ENCODE peak calls at places on chromosomes 5 and 9, in six cellular contexts. I is aorta, M is left ventricle myocardium inferior, J is pancreas, W is mammary epithelial cell, F is OCI-LY7. Z is an unnamed sample. For H3K4me1, the result is how much of the 10 kb centered on the place peaks cover.

GRCh38 chr5:22852807-22853670 is at the start of gene CDH12:
- DNase-seq in I (no peak), M (no peak), J (no peak), W (peak), F (no peak), Z (no peak)

GRCh38 chr9:32431940-32432555 is 47.6 kb downstream of the ACO1 start:
- DNase-seq in I (no peak), M (peak), J (peak), W (peak), F (peak), Z (peak)

GRCh38 chr5:135306557-135306956 is 92.5 kb downstream of the MACROH2A1 start:
- DNase-seq in I (no peak), M (no peak), J (no peak), W (no peak), F (no peak), Z (no peak)

GRCh38 chr5:104347119-104347708 is 784.6 kb upstream of the NUDT12 start:
- DNase-seq in I (no peak), M (no peak), J (no peak), W (no peak), F (no peak), Z (no peak)

GRCh38 chr9:79489241-79490000 is 82.3 kb upstream of the TLE4 start:
- DNase-seq in I (no peak), M (no peak), J (peak), W (peak), F (no peak), Z (no peak)

GRCh38 chr5:172113036-172113435 is 75.0 kb downstream of the STK10 start:
- DNase-seq in I (no peak), M (peak), J (no peak), W (no peak), F (peak), Z (peak)

GRCh38 chr5:68460147-68460760 is 244.7 kb downstream of the PIK3R1 start:
- DNase-seq in I (no peak), M (no peak), J (peak), W (peak), F (peak), Z (peak)

GRCh38 chr5:32444946-32445758 is 612 bp upstream of the ZFR start:
- DNase-seq in I (no peak), M (no peak), J (no peak), W (no peak), F (no peak), Z (no peak)

GRCh38 chr9:19375536-19375935 is 4.5 kb downstream of the RPS6 start:
- DNase-seq in I (no peak), M (no peak), J (no peak), W (no peak), F (no peak), Z (no peak)

GRCh38 chr5:83964235-83964634 is 243.6 kb upstream of the HAPLN1 start:
- DNase-seq in I (no peak), M (no peak), J (no peak), W (no peak), F (no peak), Z (no peak)

GRCh38 chr5:9712506-9713285 is 82.5 kb upstream of the TAS2R1 start:
- DNase-seq in I (no peak), M (no peak), J (no peak), W (peak), F (no peak), Z (no peak)

GRCh38 chr5:37836173-37837100 is 3.4 kb downstream of the GDNF start:
- DNase-seq in I (peak), M (peak), J (no peak), W (peak), F (no peak), Z (no peak)

GRCh38 chr5:16679863-16680262 is 63.1 kb upstream of the RETREG1 start:
- DNase-seq in I (no peak), M (no peak), J (no peak), W (no peak), F (no peak), Z (no peak)

GRCh38 chr9:115673599-115673998 is 480.0 kb upstream of the PAPPA start:
- DNase-seq in I (no peak), M (no peak), J (no peak), W (no peak), F (no peak), Z (no peak)
- H3K4me1 ChIP-seq in I (under half), M (under half), J (under half), W (under half), F (under half), Z (under half)

DNA sequence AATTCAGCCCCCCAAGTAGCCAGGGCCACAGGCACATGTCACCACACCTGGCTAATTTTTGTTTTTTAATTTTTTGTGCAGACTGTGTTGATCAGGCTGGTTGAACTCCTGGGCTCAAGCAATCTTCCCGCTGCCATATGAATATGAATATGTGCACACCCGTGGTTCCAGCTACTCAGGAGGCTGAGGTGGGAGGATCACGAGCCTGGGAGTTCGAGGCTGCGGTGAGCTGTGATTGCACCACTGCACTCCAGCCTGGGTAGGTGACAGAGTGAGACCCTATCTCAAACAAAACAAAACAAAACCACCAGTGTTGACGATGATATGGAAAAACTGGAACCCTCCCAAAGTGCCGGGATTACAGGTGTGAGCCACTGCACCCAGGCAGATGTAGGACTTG is 32.0 kb downstream of the EHMT1 start:
- DNase-seq in I (peak), M (no peak), J (no peak), W (no peak), F (no peak), Z (no peak)
- H3K4me3 ChIP-seq in I (no peak), M (no peak), J (no peak), W (no peak), F (peak), Z (no peak)

DNA sequence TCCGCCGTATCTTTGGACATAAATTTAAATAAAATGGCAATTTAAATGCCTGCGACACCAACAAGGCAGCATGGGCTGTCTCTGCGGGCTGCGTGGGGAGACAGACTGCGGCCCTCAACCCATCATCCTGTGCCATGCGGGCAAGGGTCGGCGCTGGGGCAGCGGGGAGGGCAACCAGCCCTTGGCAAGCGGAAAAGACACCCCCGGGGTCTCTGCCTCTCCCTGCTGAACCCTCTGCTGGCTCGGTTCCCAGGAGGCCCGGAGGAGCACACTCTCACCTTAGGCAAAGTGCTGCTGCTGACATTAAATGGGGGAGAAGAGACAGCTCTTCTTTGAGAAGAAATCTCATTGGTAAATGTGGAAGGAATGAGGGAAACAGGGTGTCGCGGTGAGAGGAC is 129.6 kb upstream of the PPP1R26 start:
- DNase-seq in I (no peak), M (no peak), J (no peak), W (no peak), F (no peak), Z (no peak)
- H3K4me1 ChIP-seq in I (under half), M (under half), J (under half), W (under half), F (under half), Z (under half)

GRCh38 chr5:79514391-79515105 is 614 bp upstream of the HOMER1 start:
- DNase-seq in I (peak), M (peak), J (peak), W (peak), F (peak), Z (peak)
- H3K4me3 ChIP-seq in I (peak), M (peak), J (peak), W (peak), F (peak), Z (peak)

GRCh38 chr9:128099932-128100491 is 27.5 kb downstream of the PTGES2 start:
- DNase-seq in I (peak), M (no peak), J (no peak), W (no peak), F (no peak), Z (no peak)
- H3K4me1 ChIP-seq in I (under half), M (half or more), J (under half), W (under half), F (under half), Z (half or more)

GRCh38 chr9:2158729-2159128 is 143.6 kb downstream of the SMARCA2 start:
- DNase-seq in I (no peak), M (no peak), J (no peak), W (no peak), F (no peak), Z (no peak)
- H3K4me3 ChIP-seq in I (peak), M (peak), J (peak), W (peak), F (peak), Z (peak)